ENCODE peak calls at places on chromosome 22, in five cellular contexts. K is IMR-90, N is BJ, U is heart left ventricle, D is NB4. B is an unnamed sample.

GRCh38 chr22:24153353-24153752 is 27.9 kb upstream of the SUSD2 start:
- DNase-seq in K (peak; percentile 69), D (peak; percentile 60), N (no peak), U (no peak), B (no peak)

GRCh38 chr22:29079218-29079901 is 6.5 kb downstream of the KREMEN1 start:
- DNase-seq in U (no peak), K (no peak), D (no peak), N (no peak), B (peak; percentile 68)

GRCh38 chr22:30373331-30374325 is 13.6 kb downstream of the RNF215 start:
- DNase-seq in N (no peak), U (no peak), K (no peak), D (no peak), B (no peak)

GRCh38 chr22:49483281-49483905 is 344.3 kb downstream of the BRD1 start:
- DNase-seq in K (no peak), U (no peak), D (no peak), N (no peak), B (no peak)

GRCh38 chr22:41524283-41524682 is 20.0 kb downstream of the POLR3H start:
- DNase-seq in U (peak; percentile 81), N (no peak), D (no peak), K (peak; percentile 78), B (no peak)

GRCh38 chr22:49765091-49765771 is 62.4 kb downstream of the BRD1 start:
- DNase-seq in K (no peak), U (peak; percentile 13), D (no peak), N (no peak), B (no peak)

GRCh38 chr22:25081409-25081824 is 118.2 kb upstream of the CRYBB3 start:
- DNase-seq in K (peak; percentile 4), N (no peak), U (no peak), D (peak; percentile 43), B (no peak)

GRCh38 chr22:27879923-27880322 is 39.1 kb downstream of the PITPNB start:
- DNase-seq in K (peak; percentile 54), U (no peak), D (peak; percentile 50), N (no peak), B (no peak)

GRCh38 chr22:19645391-19645790 is 68.9 kb upstream of the SEPTIN5 start:
- DNase-seq in U (no peak), K (no peak), N (no peak), D (peak; percentile 19), B (no peak)

GRCh38 chr22:24592846-24593809 is at the start of gene LRRC75B:
- DNase-seq in N (peak; percentile 19), U (peak; percentile 94), K (peak; percentile 85), D (peak; percentile 86), B (peak; percentile 50)

GRCh38 chr22:28154856-28155255 is 235.8 kb upstream of the PITPNB start:
- DNase-seq in D (no peak), K (peak; percentile 59), U (no peak), N (no peak), B (no peak)

GRCh38 chr22:40363059-40363458 is 7.3 kb upstream of the SGSM3 start:
- DNase-seq in K (peak; percentile 90), D (no peak), U (no peak), N (peak; percentile 51), B (no peak)

GRCh38 chr22:44583076-44583760 is 85.2 kb upstream of the RTL6 start:
- DNase-seq in K (peak; percentile 32), D (peak; percentile 55), U (peak; percentile 23), N (no peak), B (no peak)

GRCh38 chr22:22519591-22519990 is 479 bp downstream of the ZNF280A start:
- DNase-seq in D (no peak), U (no peak), K (no peak), N (no peak), B (no peak)
- H3K4me3 ChIP-seq in D (no peak overlapping the region), U (no peak overlapping the region), K (no peak overlapping the region), N (no peak overlapping the region), B (peak overlapping the region; percentile 34)

GRCh38 chr22:39284983-39285382 is 34.4 kb downstream of the RPL3 start:
- DNase-seq in K (no peak), U (no peak), N (no peak), D (no peak), B (no peak)

GRCh38 chr22:39289445-39290247 is 29.8 kb downstream of the RPL3 start:
- DNase-seq in N (no peak), D (no peak), U (no peak), K (no peak), B (no peak)

GRCh38 chr22:39284142-39284980 is 35.1 kb downstream of the RPL3 start:
- DNase-seq in D (no peak), U (no peak), N (no peak), K (no peak), B (no peak)

GRCh38 chr22:39288135-39288898 is 31.1 kb downstream of the RPL3 start:
- DNase-seq in N (no peak), K (no peak), D (no peak), U (no peak), B (no peak)

DNA sequence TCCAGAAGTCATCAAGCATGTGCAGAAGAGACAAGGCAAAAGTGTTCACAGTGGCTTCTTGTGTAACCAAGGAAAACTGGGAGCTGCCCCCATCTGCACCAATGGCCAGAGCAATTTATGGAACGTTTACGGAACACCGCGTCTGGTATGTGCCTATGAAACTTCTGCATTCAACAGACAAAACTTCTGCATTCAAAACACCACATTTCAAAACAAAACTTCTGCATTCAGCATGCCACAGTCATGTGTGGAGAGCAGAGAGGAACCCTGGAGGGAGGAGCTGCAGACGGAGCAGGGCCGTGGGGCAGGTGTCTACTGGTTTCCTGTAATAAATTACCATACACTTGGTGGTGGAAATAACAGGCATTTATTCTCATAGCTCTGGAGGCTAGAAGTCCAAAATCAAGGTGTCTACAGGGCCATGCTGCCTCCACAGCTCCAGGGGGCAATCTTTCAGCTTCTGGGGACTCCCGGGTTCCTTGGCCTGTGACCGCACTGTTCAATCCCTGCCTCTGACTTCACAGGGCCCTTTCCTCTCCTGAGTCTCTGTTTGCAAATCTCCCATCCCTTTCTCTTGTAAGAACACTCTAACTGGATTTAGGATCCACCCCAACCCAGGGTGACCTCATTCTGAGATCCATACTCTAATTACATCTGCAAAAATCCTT is 32.2 kb downstream of the RPL3 start:
- DNase-seq in K (no peak), N (no peak), U (no peak), D (peak; percentile 46), B (no peak)
- TF ChIP-seq CTCF in K (no peak), N (peak; percentile 7), U (no peak), D (no peak), B (no peak)

GRCh38 chr22:42673898-42674390 is 24.8 kb upstream of the CYB5R3 start:
- DNase-seq in D (no peak), U (no peak), N (no peak), K (no peak), B (no peak)

GRCh38 chr22:42676059-42676607 is 26.9 kb upstream of the CYB5R3 start:
- DNase-seq in N (peak; percentile 65), K (peak; percentile 43), U (no peak), D (no peak), B (no peak)

GRCh38 chr22:42664976-42665831 is 16.0 kb upstream of the CYB5R3 start:
- DNase-seq in K (no peak), N (no peak), D (no peak), U (no peak), B (no peak)

GRCh38 chr22:42670921-42671709 is 21.9 kb upstream of the CYB5R3 start:
- DNase-seq in U (no peak), K (no peak), N (no peak), D (no peak), B (no peak)
- H3K4me3 ChIP-seq in U (no peak overlapping the region), K (no peak overlapping the region), N (no peak overlapping the region), D (no peak overlapping the region), B (no peak overlapping the region)

DNA sequence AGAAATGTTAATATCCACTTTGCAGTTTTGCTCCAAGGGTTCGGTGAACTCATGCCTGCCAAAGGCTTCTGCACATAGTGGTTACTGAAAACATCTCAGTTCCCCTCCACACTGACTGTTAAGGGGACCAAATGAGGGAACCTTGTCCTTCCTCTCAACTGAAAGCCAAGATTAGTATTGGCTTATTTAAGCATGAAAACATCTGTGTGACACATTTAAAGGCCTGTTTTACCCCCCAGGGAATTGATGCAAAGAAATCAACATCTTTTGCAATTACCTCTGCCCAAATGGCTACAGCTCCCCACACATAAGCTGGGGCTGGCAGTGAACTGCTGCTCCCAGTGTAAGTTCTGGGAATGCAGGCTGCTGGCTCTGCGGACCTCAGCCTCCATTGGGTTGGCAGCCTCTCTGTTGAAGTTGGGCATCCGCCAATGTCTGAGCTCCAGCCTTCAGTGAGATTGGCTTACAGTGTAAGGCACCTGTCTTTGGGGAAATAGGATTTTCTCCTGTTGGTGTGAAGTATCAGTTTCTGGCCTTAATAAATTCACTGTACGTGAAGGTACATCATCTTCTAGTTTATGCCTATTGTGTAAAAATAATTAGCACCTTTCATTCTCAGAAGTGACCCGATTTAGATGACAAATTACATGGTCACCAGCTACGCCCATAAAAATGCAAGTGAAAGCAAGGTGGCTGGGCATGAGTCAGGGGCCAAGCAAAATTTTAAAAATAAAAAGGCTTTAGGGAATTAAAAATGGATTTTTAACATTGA is 213.4 kb upstream of the SYN3 start:
- DNase-seq in U (peak; percentile 71), N (no peak), K (peak; percentile 13), D (peak; percentile 15), B (no peak)
- TF ChIP-seq CTCF in U (no peak), N (no peak), K (no peak), D (no peak), B (no peak)

GRCh38 chr22:36220457-36220921 is 18.8 kb downstream of the APOL2 start:
- DNase-seq in K (peak; percentile 59), D (no peak), N (no peak), U (peak; percentile 59), B (no peak)
- H3K4me3 ChIP-seq in K (no peak overlapping the region), D (no peak overlapping the region), N (no peak overlapping the region), U (no peak overlapping the region), B (no peak overlapping the region)

DNA sequence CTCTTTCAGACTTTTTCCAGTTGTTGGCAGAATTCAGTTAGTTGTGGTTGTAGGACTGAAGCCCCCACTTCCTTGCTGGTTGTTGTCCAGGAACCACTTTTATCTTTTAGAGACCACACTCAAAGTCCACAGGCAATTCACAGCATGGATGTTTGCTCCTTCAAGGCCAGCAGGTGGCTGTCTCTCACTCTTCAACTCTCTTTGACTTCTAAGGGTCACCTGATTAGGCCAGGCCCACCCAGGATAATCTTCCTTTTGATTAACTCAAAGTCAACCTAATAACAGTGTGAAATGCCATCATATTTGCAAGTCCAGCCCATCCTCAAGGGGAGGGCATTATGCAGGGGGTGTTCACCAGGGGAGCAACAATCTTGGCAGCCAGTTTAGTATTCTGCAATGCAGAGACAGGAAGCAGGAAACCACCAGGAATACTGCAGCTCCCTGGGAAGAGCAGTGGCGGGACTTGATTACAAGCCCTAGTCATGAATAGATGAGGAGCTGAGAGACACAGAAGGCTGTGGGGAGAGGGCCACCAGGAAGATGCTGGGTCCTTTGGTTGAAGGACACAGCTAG is 52.4 kb downstream of the LRRC74B start:
- DNase-seq in K (no peak), N (no peak), D (peak; percentile 53), U (no peak), B (no peak)
- TF ChIP-seq CTCF in K (no peak), N (no peak), D (peak; percentile 50), U (no peak), B (peak; percentile 15)

GRCh38 chr22:46547883-46548244 is 10.4 kb upstream of the CELSR1 start:
- DNase-seq in U (peak; percentile 91), K (peak; percentile 92), N (peak; percentile 81), D (peak; percentile 47), B (peak; percentile 71)
- H3K4me3 ChIP-seq in U (no peak overlapping the region), K (no peak overlapping the region), N (no peak overlapping the region), D (no peak overlapping the region), B (peak overlapping the region; percentile 15)